ENCODE peak calls at places on chromosomes 2 and 18, in ten cellular contexts. Q is breast epithelium, Z is HCT116, G is adrenal gland, I is lower leg skin, D is A549, V is tibial nerve, K is transverse colon, P is IMR-90, H is HepG2. N is an unnamed sample.

GRCh38 chr2:238158807-238159539 is at the start of gene ERFE:
- DNase-seq in Z (no peak), D (peak), Q (no peak), H (no peak), I (no peak), K (peak), P (peak), V (no peak), G (peak), N (no peak)

GRCh38 chr18:5451130-5451529 is 92.7 kb downstream of the EPB41L3 start:
- DNase-seq in P (peak), H (no peak), Q (no peak), I (no peak), V (no peak), K (no peak), Z (no peak), D (no peak), G (no peak), N (no peak)

GRCh38 chr2:121910139-121910538 is 154.7 kb downstream of the TSN start:
- DNase-seq in P (peak), I (no peak), Q (no peak), V (no peak), H (no peak), Z (no peak), D (no peak), K (no peak), G (no peak), N (no peak)

GRCh38 chr2:167844714-167845530 is 402.5 kb downstream of the STK39 start:
- DNase-seq in V (no peak), I (no peak), Q (no peak), G (no peak), D (no peak), K (peak), P (no peak), H (peak), Z (peak), N (no peak)

GRCh38 chr18:72830109-72830508 is 37.7 kb downstream of the NETO1 start:
- DNase-seq in H (no peak), V (no peak), D (no peak), Z (no peak), I (no peak), P (no peak), Q (no peak), K (no peak), G (peak), N (no peak)

GRCh38 chr2:73105511-73105971 is 7.2 kb downstream of the RAB11FIP5 start:
- DNase-seq in P (no peak), H (no peak), D (no peak), V (no peak), Q (peak), I (no peak), Z (no peak), K (no peak), G (no peak), N (no peak)

GRCh38 chr2:75547345-75548035 is 13.2 kb downstream of the EVA1A start:
- DNase-seq in Z (no peak), I (peak), P (peak), G (no peak), V (no peak), K (no peak), D (no peak), Q (no peak), H (no peak), N (no peak)

GRCh38 chr2:22616031-22616430 is 768.9 kb upstream of the KLHL29 start:
- DNase-seq in Z (no peak), D (no peak), H (no peak), P (no peak), V (no peak), Q (no peak), K (no peak), G (no peak), I (no peak), N (no peak)

GRCh38 chr2:134639265-134639664 is 79.5 kb downstream of the TMEM163 start:
- DNase-seq in G (no peak), Q (no peak), D (no peak), I (no peak), H (no peak), P (no peak), K (no peak), Z (no peak), V (no peak), N (no peak)

GRCh38 chr2:41937921-41938708 is 109.7 kb upstream of the PKDCC start:
- DNase-seq in G (no peak), P (peak), H (no peak), K (no peak), Z (no peak), Q (no peak), I (peak), V (no peak), D (no peak), N (no peak)

GRCh38 chr2:47310801-47311560 is 92.0 kb upstream of the MSH2 start:
- DNase-seq in P (no peak), H (peak), I (no peak), G (peak), Z (no peak), D (no peak), K (peak), Q (no peak), V (no peak), N (no peak)

GRCh38 chr18:68438983-68439382 is 275.9 kb downstream of the TMX3 start:
- DNase-seq in I (no peak), G (no peak), H (no peak), Q (no peak), V (no peak), Z (no peak), D (no peak), K (no peak), P (peak), N (no peak)

GRCh38 chr18:43012951-43013350 is 102.5 kb downstream of the RIT2 start:
- DNase-seq in P (no peak), I (no peak), G (no peak), V (no peak), H (no peak), D (no peak), Q (no peak), Z (no peak), K (no peak), N (no peak)

GRCh38 chr2:164242409-164242808 is 378.9 kb downstream of the GRB14 start:
- DNase-seq in K (no peak), Q (no peak), G (no peak), P (no peak), V (no peak), Z (no peak), I (no peak), D (no peak), H (no peak), N (no peak)

GRCh38 chr18:11260963-11261441 is 111.6 kb upstream of the PIEZO2 start:
- DNase-seq in D (no peak), G (no peak), I (no peak), K (no peak), H (no peak), P (no peak), Z (no peak), Q (no peak), V (no peak), N (no peak)

GRCh38 chr2:49241991-49242390 is 87.7 kb upstream of the FSHR start:
- DNase-seq in Z (no peak), K (no peak), Q (no peak), V (no peak), I (no peak), D (no peak), P (peak), H (no peak), G (peak), N (no peak)

GRCh38 chr2:240432820-240433801 is 2.4 kb upstream of the GPC1 start:
- DNase-seq in Q (peak), I (peak), G (peak), P (no peak), H (no peak), Z (no peak), V (no peak), K (peak), D (no peak), N (no peak)

GRCh38 chr2:169891593-169892298 is 64.5 kb downstream of the UBR3 start:
- DNase-seq in Q (no peak), H (peak), P (peak), V (no peak), D (peak), G (no peak), I (no peak), Z (no peak), K (no peak), N (no peak)

GRCh38 chr18:51724790-51725721 is 527.6 kb upstream of the MEX3C start:
- DNase-seq in P (no peak), K (no peak), H (no peak), G (no peak), Z (no peak), Q (no peak), I (no peak), V (no peak), D (no peak), N (no peak)

GRCh38 chr18:28469946-28470345 is 293.0 kb upstream of the CDH2 start:
- DNase-seq in K (no peak), Z (no peak), V (no peak), D (no peak), P (no peak), G (no peak), H (no peak), Q (no peak), I (no peak), N (no peak)

GRCh38 chr2:163123526-163123925 is 285.0 kb upstream of the KCNH7 start:
- DNase-seq in D (no peak), K (no peak), V (no peak), H (no peak), Z (no peak), I (no peak), Q (no peak), G (no peak), P (no peak), N (no peak)

GRCh38 chr2:236712304-236712703 is 142.7 kb downstream of the ACKR3 start:
- DNase-seq in D (no peak), V (no peak), G (no peak), H (no peak), Q (no peak), Z (no peak), K (no peak), I (no peak), P (peak), N (no peak)

GRCh38 chr2:156585457-156585856 is 149.3 kb downstream of the GPD2 start:
- DNase-seq in V (no peak), G (no peak), Z (no peak), Q (no peak), H (no peak), I (no peak), P (no peak), D (no peak), K (no peak), N (no peak)

GRCh38 chr18:67608909-67609308 is 92.4 kb upstream of the DSEL start:
- DNase-seq in D (no peak), I (no peak), G (no peak), V (no peak), K (no peak), Q (no peak), H (no peak), Z (no peak), P (peak), N (no peak)

GRCh38 chr18:49561377-49562193 is at the start of gene LIPG:
- DNase-seq in I (no peak), P (peak), D (peak), H (peak), K (peak), V (no peak), Q (no peak), Z (peak), G (peak), N (no peak)

GRCh38 chr18:49561127-49561376 is 805 bp upstream of the LIPG start:
- DNase-seq in I (no peak), G (no peak), K (no peak), V (no peak), D (no peak), Q (no peak), H (no peak), Z (no peak), P (no peak), N (no peak)

GRCh38 chr18:49558356-49558755 is 3.5 kb upstream of the LIPG start:
- DNase-seq in P (no peak), K (no peak), I (no peak), G (no peak), D (no peak), V (no peak), Z (no peak), H (no peak), Q (no peak), N (no peak)

GRCh38 chr18:49562481-49563129 is 748 bp downstream of the LIPG start:
- DNase-seq in I (no peak), P (no peak), V (no peak), Q (no peak), D (no peak), Z (no peak), H (no peak), K (peak), G (no peak), N (no peak)

GRCh38 chr18:49560277-49561126 is 1.4 kb upstream of the LIPG start:
- DNase-seq in Q (no peak), V (no peak), H (no peak), D (no peak), I (peak), P (no peak), Z (no peak), G (no peak), K (peak), N (no peak)
- TF ChIP-seq POLR2A in Q (no peak), V (no peak), H (no peak), D (no peak), I (no peak), P (no peak), Z (no peak), G (no peak), K (peak), N (no peak)

GRCh38 chr2:230713331-230714121 is 884 bp downstream of the CAB39 start:
- DNase-seq in D (no peak), H (peak), V (no peak), Q (no peak), P (no peak), K (peak), G (peak), I (peak), Z (no peak), N (no peak)

GRCh38 chr2:230716588-230716987 is 3.9 kb downstream of the CAB39 start:
- DNase-seq in H (no peak), Q (no peak), K (no peak), G (no peak), P (no peak), Z (no peak), D (no peak), I (no peak), V (no peak), N (no peak)

GRCh38 chr2:230714122-230714453 is 1.4 kb downstream of the CAB39 start:
- DNase-seq in D (peak), H (peak), P (peak), Z (no peak), I (no peak), V (no peak), K (peak), Q (no peak), G (peak), N (no peak)

GRCh38 chr2:230717595-230717994 is 5.0 kb downstream of the CAB39 start:
- DNase-seq in I (no peak), Q (no peak), Z (no peak), H (no peak), G (no peak), D (no peak), V (no peak), K (no peak), P (no peak), N (no peak)

DNA sequence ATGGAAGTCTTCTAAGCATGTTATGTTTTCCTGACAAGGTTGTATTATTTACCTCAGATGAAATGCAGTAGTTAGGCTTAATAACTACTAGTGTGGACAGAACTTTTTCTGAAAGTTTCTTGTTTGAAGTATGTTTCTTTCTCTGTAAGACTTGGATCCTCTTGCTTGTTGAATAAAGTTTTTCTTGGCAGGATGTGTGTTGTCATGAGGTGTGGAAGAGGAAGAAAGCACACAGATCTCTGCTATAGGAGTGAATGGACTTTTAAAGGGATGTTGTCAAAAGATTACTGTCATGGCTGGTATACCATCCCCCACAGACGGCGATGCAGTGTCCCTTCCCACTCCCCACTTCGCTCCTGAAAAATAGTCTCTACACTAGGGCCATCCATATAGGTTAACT is 2.6 kb downstream of the CAB39 start:
- DNase-seq in D (no peak), V (no peak), Z (no peak), K (no peak), P (peak), H (no peak), I (no peak), G (no peak), Q (no peak), N (no peak)
- H3K4me3 ChIP-seq in D (no peak), V (no peak), Z (no peak), K (no peak), P (no peak), H (no peak), I (no peak), G (no peak), Q (peak), N (peak)

GRCh38 chr2:158239271-158239670 is 137.6 kb downstream of the UPP2 start:
- DNase-seq in Z (no peak), I (no peak), Q (no peak), H (no peak), G (no peak), K (no peak), D (no peak), V (no peak), P (no peak), N (no peak)

GRCh38 chr2:158243392-158243791 is 141.7 kb downstream of the UPP2 start:
- DNase-seq in V (no peak), Q (no peak), G (no peak), K (no peak), Z (no peak), I (no peak), P (no peak), H (no peak), D (no peak), N (no peak)
- TF ChIP-seq CTCF in V (no peak), Q (no peak), G (no peak), K (no peak), Z (no peak), I (no peak), P (no peak), H (no peak), D (no peak), N (no peak)

DNA sequence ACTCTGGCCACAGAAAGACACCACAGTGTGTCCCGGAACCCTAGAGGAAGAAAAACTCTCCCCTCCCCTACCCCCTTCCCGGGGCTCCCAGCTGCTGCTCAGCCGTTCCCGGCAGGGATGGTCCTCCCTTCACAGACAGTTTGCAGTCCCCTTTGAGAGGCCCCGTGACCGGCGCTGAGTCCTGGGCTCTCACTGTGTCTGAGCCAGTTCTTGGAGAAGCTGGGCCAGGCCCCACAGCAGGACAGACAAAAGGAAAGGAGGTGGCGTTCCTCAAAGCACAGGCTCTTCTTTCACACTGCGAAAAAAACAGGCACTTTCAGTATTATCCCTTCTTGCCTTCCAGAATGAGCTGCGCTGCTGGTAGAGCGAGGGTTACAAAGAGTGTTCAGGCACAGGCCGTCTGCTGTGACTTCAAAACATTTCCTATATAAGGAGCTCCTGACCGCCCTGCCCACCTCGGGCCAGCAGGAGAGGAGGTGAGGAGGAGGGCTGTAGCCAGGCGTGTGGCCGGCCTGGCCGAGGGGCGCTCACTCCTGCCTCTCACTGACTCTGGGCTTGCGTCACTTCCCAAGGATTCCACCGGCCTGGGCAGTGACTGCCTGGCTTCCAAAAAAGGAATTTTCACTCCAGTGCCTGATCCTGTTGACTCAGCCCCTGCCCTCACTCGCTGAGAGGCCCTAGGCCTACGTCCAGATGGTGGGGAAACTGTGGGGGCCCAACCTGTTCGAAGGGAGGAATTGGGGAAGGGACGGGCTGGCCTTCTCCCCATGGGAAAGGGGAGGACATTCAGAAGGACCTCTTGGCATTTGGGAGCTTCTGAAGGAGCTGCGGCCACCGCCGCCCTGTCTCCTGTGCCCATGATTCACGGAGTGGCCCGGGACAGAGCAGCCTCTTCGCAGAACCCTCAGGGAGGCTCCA is 24.9 kb downstream of the CIDEA start:
- DNase-seq in I (peak), D (no peak), V (peak), K (peak), G (peak), Z (no peak), H (peak), P (peak), Q (peak), N (no peak)
- TF ChIP-seq POLR2A in I (no peak), D (no peak), V (peak), K (peak), G (peak), Z (no peak), H (no peak), P (peak), Q (peak), N (no peak)

GRCh38 chr2:70790079-70790963 is at the start of gene FIGLA:
- DNase-seq in Q (no peak), K (no peak), I (no peak), Z (no peak), G (no peak), H (no peak), D (peak), V (no peak), P (no peak), N (no peak)
- H3K4me3 ChIP-seq in Q (peak), K (peak), I (no peak), Z (peak), G (peak), H (no peak), D (peak), V (peak), P (no peak), N (peak)

DNA sequence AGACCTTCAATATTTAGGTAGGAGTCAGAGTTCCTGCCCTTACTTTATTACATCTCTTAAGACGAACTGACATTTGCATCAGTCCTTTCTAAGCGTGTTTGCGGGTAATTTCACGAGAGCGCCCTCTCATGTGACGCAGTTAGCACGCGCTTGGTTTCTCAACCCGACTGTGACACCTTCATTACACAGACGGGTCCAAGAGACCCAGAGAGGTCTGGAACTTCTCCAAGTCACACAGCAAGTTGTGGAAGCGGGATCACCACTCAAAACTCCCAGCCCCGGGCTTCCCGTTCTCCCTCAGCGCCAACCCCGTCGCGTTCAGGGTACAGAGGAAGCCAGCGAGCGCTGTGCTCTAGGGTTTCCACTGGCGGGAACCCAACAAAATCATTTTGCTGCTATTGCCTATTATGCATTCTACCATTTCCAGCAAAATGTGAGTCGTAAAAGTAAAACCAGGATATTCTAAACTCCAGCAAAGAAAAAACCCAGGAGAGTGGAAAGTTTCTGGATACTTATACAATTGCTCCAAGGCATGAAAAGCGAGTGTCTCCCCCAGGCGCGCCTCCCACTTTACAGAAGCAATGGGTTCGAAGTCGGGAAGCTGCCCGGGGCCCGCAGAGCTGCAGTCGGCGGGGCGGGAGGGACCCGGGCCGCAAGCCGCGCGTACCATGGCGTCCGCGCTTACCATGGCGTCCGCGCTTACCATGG is 583 bp downstream of the ENOSF1 start:
- DNase-seq in I (peak), V (peak), K (peak), D (peak), H (peak), Q (peak), G (peak), Z (peak), P (peak), N (no peak)
- TF ChIP-seq CTCF in I (no peak), V (no peak), K (no peak), D (peak), H (peak), Q (no peak), G (no peak), Z (no peak), P (peak), N (no peak)

N was measured in esophagus squamous epithelium.